ENCODE peak calls at places on chromosomes 3 and 15, in ten cellular contexts. A is nucleus accumbens, R is cerebellum, W is NCI-H2029, C is body of pancreas, L is NCI-H1105, S is HTR-8/SVneo, Z is iris pigment epithelial cell, G is amygdala, N is AG09319. F is an unnamed sample.

GRCh38 chr3:152524198-152525140 is 255.7 kb downstream of the MBNL1 start:
- DNase-seq in R (peak; percentile 11), W (peak; percentile 21), G (no peak), C (peak; percentile 57), Z (peak; percentile 61), A (no peak), N (peak; percentile 28), L (peak; percentile 24), S (peak; percentile 24), F (no peak)

GRCh38 chr3:24242012-24242698 is 252.5 kb downstream of the THRB start:
- DNase-seq in R (no peak), W (no peak), L (peak; percentile 35), A (no peak), C (peak; percentile 56), Z (peak; percentile 76), G (no peak), S (no peak), N (peak; percentile 81), F (peak; percentile 67)

GRCh38 chr3:56985460-56986327 is 74.8 kb upstream of the SPATA12 start:
- DNase-seq in S (no peak), Z (no peak), R (no peak), G (no peak), W (no peak), L (no peak), C (no peak), N (no peak), A (no peak), F (no peak)

GRCh38 chr3:46293991-46294833 is 52.0 kb downstream of the CCR3 start:
- DNase-seq in W (no peak), R (no peak), Z (no peak), A (no peak), G (no peak), N (no peak), L (no peak), S (no peak), C (no peak), F (no peak)

GRCh38 chr3:190366145-190366544 is 21.8 kb upstream of the CLDN16 start:
- DNase-seq in Z (no peak), W (no peak), A (no peak), G (no peak), R (no peak), C (no peak), N (no peak), S (peak; percentile 22), L (no peak), F (no peak)

GRCh38 chr3:179266701-179267211 is 15.8 kb upstream of the KCNMB3 start:
- DNase-seq in C (no peak), S (no peak), A (no peak), N (no peak), G (no peak), Z (no peak), W (no peak), R (no peak), L (no peak), F (no peak)

GRCh38 chr15:88738796-88739195 is 64.4 kb upstream of the ACAN start:
- DNase-seq in Z (peak; percentile 10), A (no peak), L (no peak), G (no peak), R (no peak), C (no peak), W (no peak), S (no peak), N (no peak), F (no peak)

GRCh38 chr3:24387000-24387399 is 107.7 kb downstream of the THRB start:
- DNase-seq in N (no peak), C (no peak), S (peak; percentile 17), Z (peak; percentile 60), W (no peak), R (no peak), A (no peak), L (no peak), G (no peak), F (no peak)

GRCh38 chr3:17555525-17555924 is 186.9 kb downstream of the TBC1D5 start:
- DNase-seq in A (no peak), W (no peak), L (no peak), C (no peak), Z (no peak), S (no peak), G (no peak), R (no peak), N (no peak), F (no peak)

GRCh38 chr3:51075221-51075775 is 309.8 kb upstream of the MANF start:
- DNase-seq in W (no peak), G (no peak), N (no peak), A (no peak), L (no peak), R (no peak), C (no peak), Z (no peak), S (no peak), F (no peak)

GRCh38 chr3:162332344-162332743 is 835.7 kb downstream of the OTOL1 start:
- DNase-seq in N (no peak), G (no peak), R (no peak), W (no peak), Z (no peak), L (no peak), S (no peak), C (no peak), A (no peak), F (no peak)

GRCh38 chr3:17942856-17943255 is 200.4 kb upstream of the TBC1D5 start:
- DNase-seq in R (no peak), W (no peak), A (no peak), N (no peak), L (no peak), G (no peak), Z (peak; percentile 9), C (no peak), S (no peak), F (no peak)

GRCh38 chr3:33075996-33076395 is 20.9 kb downstream of the GLB1 start:
- DNase-seq in A (no peak), S (no peak), C (no peak), W (no peak), Z (peak; percentile 58), R (no peak), G (no peak), L (no peak), N (peak; percentile 23), F (no peak)

GRCh38 chr3:18847583-18848197 is 300.6 kb upstream of the KCNH8 start:
- DNase-seq in L (no peak), Z (no peak), S (peak; percentile 0), G (no peak), C (no peak), N (no peak), R (no peak), A (no peak), W (no peak), F (no peak)

GRCh38 chr3:115475178-115476041 is 147.9 kb upstream of the GAP43 start:
- DNase-seq in A (no peak), S (no peak), C (no peak), R (peak; percentile 30), G (no peak), W (no peak), N (no peak), L (no peak), Z (no peak), F (no peak)

GRCh38 chr3:194768586-194768985 is 82.9 kb downstream of the FAM43A start:
- DNase-seq in G (no peak), A (no peak), R (no peak), W (no peak), C (no peak), L (no peak), S (no peak), Z (no peak), N (no peak), F (no peak)

GRCh38 chr3:70471464-70472342 is 159.3 kb upstream of the MDFIC2 start:
- DNase-seq in G (no peak), R (no peak), N (no peak), L (no peak), W (no peak), A (no peak), S (no peak), Z (peak; percentile 34), C (no peak), F (no peak)

GRCh38 chr3:32184187-32184730 is 54.2 kb upstream of the CMTM8 start:
- DNase-seq in G (no peak), W (no peak), Z (peak; percentile 6), A (no peak), N (no peak), S (no peak), L (no peak), R (no peak), C (no peak), F (no peak)

GRCh38 chr3:59542276-59542675 is 492.5 kb upstream of the CFAP20DC start:
- DNase-seq in L (no peak), A (no peak), Z (no peak), C (no peak), W (no peak), N (no peak), G (no peak), R (no peak), S (no peak), F (no peak)

GRCh38 chr3:30333903-30334302 is 272.5 kb upstream of the TGFBR2 start:
- DNase-seq in W (no peak), G (no peak), S (no peak), N (no peak), A (no peak), L (no peak), R (no peak), C (no peak), Z (no peak), F (no peak)

GRCh38 chr3:61547625-61548024 is 13.7 kb upstream of the PTPRG start:
- DNase-seq in N (no peak), C (no peak), R (no peak), Z (no peak), L (no peak), S (no peak), W (peak; percentile 46), G (no peak), A (no peak), F (no peak)

GRCh38 chr3:196684548-196685407 is 27.3 kb downstream of the CEP19 start:
- DNase-seq in A (peak; percentile 25), S (peak; percentile 65), W (peak; percentile 50), L (peak; percentile 73), G (no peak), R (peak; percentile 78), Z (peak; percentile 34), N (no peak), C (peak; percentile 72), F (peak; percentile 64)

GRCh38 chr3:38119802-38120689 is 16.9 kb downstream of the ACAA1 start:
- DNase-seq in L (no peak), C (no peak), A (no peak), R (no peak), N (no peak), S (no peak), G (no peak), Z (no peak), W (no peak), F (no peak)

GRCh38 chr15:101046826-101047225 is 127.7 kb downstream of the LRRK1 start:
- DNase-seq in G (no peak), W (no peak), S (no peak), N (no peak), Z (no peak), A (no peak), R (no peak), C (no peak), L (no peak), F (no peak)

GRCh38 chr3:70488131-70488530 is 175.7 kb upstream of the MDFIC2 start:
- DNase-seq in W (no peak), G (no peak), Z (no peak), A (no peak), R (no peak), L (no peak), N (no peak), C (no peak), S (no peak), F (no peak)

GRCh38 chr3:72242326-72242725 is 457.4 kb upstream of the PROK2 start:
- DNase-seq in G (no peak), A (no peak), W (no peak), R (no peak), S (no peak), Z (no peak), C (no peak), L (no peak), N (no peak), F (no peak)

GRCh38 chr15:90295270-90295648 is 29.8 kb downstream of the NGRN start:
- DNase-seq in R (no peak), W (no peak), C (no peak), Z (no peak), S (no peak), A (no peak), G (no peak), L (no peak), N (no peak), F (no peak)

F was measured in NCI-H2227 treated with DMSO at 0.1 percent for 48 hours.